ENCODE peak calls at places on chromosomes 13 and 19, in seven cellular contexts. One of them, this sample, is unnamed.
A peak's percentile ranks its signal among the peaks of the same experiment; 100 is the strongest.

GRCh38 chr13:23160241-23161175 is 20.3 kb upstream of the SGCG start:
- DNase-seq in nephron progenitor cell: peak; percentile 64
- DNase-seq in ELF-1: peak; percentile 58
- DNase-seq in T-cell: no peak
- DNase-seq in cardiac fibroblast: no peak
- DNase-seq in stimulated activated CD8-positive, alpha-beta memory T cell treated with anti-CD3 and anti-CD28 coated beads, Interleukin-2, amount 100 ng/mL, for 1 hour: no peak
- DNase-seq in posterior cingulate gyrus: no peak
- DNase-seq in this sample: peak; percentile 36

GRCh38 chr13:108566413-108567170 is 62.8 kb upstream of the MYO16 start:
- DNase-seq in nephron progenitor cell: no peak
- DNase-seq in ELF-1: no peak
- DNase-seq in T-cell: no peak
- DNase-seq in cardiac fibroblast: no peak
- DNase-seq in stimulated activated CD8-positive, alpha-beta memory T cell treated with anti-CD3 and anti-CD28 coated beads, Interleukin-2, amount 100 ng/mL, for 1 hour: no peak
- DNase-seq in posterior cingulate gyrus: no peak
- DNase-seq in this sample: no peak

GRCh38 chr13:59360108-59360507 is 803.6 kb downstream of the DIAPH3 start:
- DNase-seq in nephron progenitor cell: no peak
- DNase-seq in ELF-1: peak; percentile 67
- DNase-seq in T-cell: no peak
- DNase-seq in cardiac fibroblast: peak; percentile 33
- DNase-seq in stimulated activated CD8-positive, alpha-beta memory T cell treated with anti-CD3 and anti-CD28 coated beads, Interleukin-2, amount 100 ng/mL, for 1 hour: no peak
- DNase-seq in posterior cingulate gyrus: no peak
- DNase-seq in this sample: no peak

GRCh38 chr19:40907968-40908735 is 26.1 kb upstream of the CYP2A7 start:
- DNase-seq in nephron progenitor cell: peak; percentile 34
- DNase-seq in ELF-1: no peak
- DNase-seq in T-cell: peak; percentile 45
- DNase-seq in cardiac fibroblast: no peak
- DNase-seq in stimulated activated CD8-positive, alpha-beta memory T cell treated with anti-CD3 and anti-CD28 coated beads, Interleukin-2, amount 100 ng/mL, for 1 hour: peak; percentile 48
- DNase-seq in posterior cingulate gyrus: no peak
- DNase-seq in this sample: peak; percentile 72

GRCh38 chr13:99806671-99807070 is 164.9 kb downstream of the ZIC5 start:
- DNase-seq in nephron progenitor cell: no peak
- DNase-seq in ELF-1: no peak
- DNase-seq in T-cell: no peak
- DNase-seq in cardiac fibroblast: no peak
- DNase-seq in stimulated activated CD8-positive, alpha-beta memory T cell treated with anti-CD3 and anti-CD28 coated beads, Interleukin-2, amount 100 ng/mL, for 1 hour: no peak
- DNase-seq in posterior cingulate gyrus: no peak
- DNase-seq in this sample: no peak

GRCh38 chr13:25756916-25757315 is 294.9 kb downstream of the SHISA2 start:
- DNase-seq in nephron progenitor cell: no peak
- DNase-seq in ELF-1: no peak
- DNase-seq in T-cell: no peak
- DNase-seq in cardiac fibroblast: no peak
- DNase-seq in stimulated activated CD8-positive, alpha-beta memory T cell treated with anti-CD3 and anti-CD28 coated beads, Interleukin-2, amount 100 ng/mL, for 1 hour: no peak
- DNase-seq in posterior cingulate gyrus: no peak
- DNase-seq in this sample: no peak

GRCh38 chr13:29817604-29818378 is 32.6 kb downstream of the UBL3 start:
- DNase-seq in nephron progenitor cell: no peak
- DNase-seq in ELF-1: no peak
- DNase-seq in T-cell: no peak
- DNase-seq in cardiac fibroblast: peak; percentile 7
- DNase-seq in stimulated activated CD8-positive, alpha-beta memory T cell treated with anti-CD3 and anti-CD28 coated beads, Interleukin-2, amount 100 ng/mL, for 1 hour: no peak
- DNase-seq in posterior cingulate gyrus: no peak
- DNase-seq in this sample: no peak

GRCh38 chr19:3360494-3361383 is 5.6 kb upstream of the NFIC start:
- DNase-seq in nephron progenitor cell: peak; percentile 48
- DNase-seq in ELF-1: no peak
- DNase-seq in T-cell: peak; percentile 78
- DNase-seq in cardiac fibroblast: peak; percentile 51
- DNase-seq in stimulated activated CD8-positive, alpha-beta memory T cell treated with anti-CD3 and anti-CD28 coated beads, Interleukin-2, amount 100 ng/mL, for 1 hour: peak; percentile 55
- DNase-seq in posterior cingulate gyrus: peak; percentile 85
- DNase-seq in this sample: no peak

GRCh38 chr19:15280048-15280725 is 47.9 kb upstream of the EPHX3 start:
- DNase-seq in nephron progenitor cell: no peak
- DNase-seq in ELF-1: no peak
- DNase-seq in T-cell: no peak
- DNase-seq in cardiac fibroblast: no peak
- DNase-seq in stimulated activated CD8-positive, alpha-beta memory T cell treated with anti-CD3 and anti-CD28 coated beads, Interleukin-2, amount 100 ng/mL, for 1 hour: no peak
- DNase-seq in posterior cingulate gyrus: no peak
- DNase-seq in this sample: no peak

GRCh38 chr19:42140125-42140754 is 8.0 kb upstream of the POU2F2 start:
- DNase-seq in nephron progenitor cell: peak; percentile 94
- DNase-seq in ELF-1: peak; percentile 84
- DNase-seq in T-cell: peak; percentile 32
- DNase-seq in cardiac fibroblast: peak; percentile 74
- DNase-seq in stimulated activated CD8-positive, alpha-beta memory T cell treated with anti-CD3 and anti-CD28 coated beads, Interleukin-2, amount 100 ng/mL, for 1 hour: no peak
- DNase-seq in posterior cingulate gyrus: no peak
- DNase-seq in this sample: peak; percentile 91

GRCh38 chr19:16062789-16063188 is 13.5 kb upstream of the TPM4 start:
- DNase-seq in nephron progenitor cell: peak; percentile 67
- DNase-seq in ELF-1: peak; percentile 37
- DNase-seq in T-cell: peak; percentile 67
- DNase-seq in cardiac fibroblast: peak; percentile 61
- DNase-seq in stimulated activated CD8-positive, alpha-beta memory T cell treated with anti-CD3 and anti-CD28 coated beads, Interleukin-2, amount 100 ng/mL, for 1 hour: no peak
- DNase-seq in posterior cingulate gyrus: no peak
- DNase-seq in this sample: peak; percentile 84

GRCh38 chr19:18300930-18301717 is 19.7 kb upstream of the JUND start:
- DNase-seq in nephron progenitor cell: no peak
- DNase-seq in ELF-1: peak; percentile 73
- DNase-seq in T-cell: no peak
- DNase-seq in cardiac fibroblast: peak; percentile 80
- DNase-seq in stimulated activated CD8-positive, alpha-beta memory T cell treated with anti-CD3 and anti-CD28 coated beads, Interleukin-2, amount 100 ng/mL, for 1 hour: no peak
- DNase-seq in posterior cingulate gyrus: no peak
- DNase-seq in this sample: no peak

GRCh38 chr13:28609936-28610335 is 49.0 kb upstream of the POMP start:
- DNase-seq in nephron progenitor cell: no peak
- DNase-seq in ELF-1: no peak
- DNase-seq in T-cell: no peak
- DNase-seq in cardiac fibroblast: peak; percentile 56
- DNase-seq in stimulated activated CD8-positive, alpha-beta memory T cell treated with anti-CD3 and anti-CD28 coated beads, Interleukin-2, amount 100 ng/mL, for 1 hour: no peak
- DNase-seq in posterior cingulate gyrus: no peak
- DNase-seq in this sample: no peak

GRCh38 chr19:4007021-4007835 is at the start of gene PIAS4:
- DNase-seq in nephron progenitor cell: peak; percentile 95
- DNase-seq in ELF-1: peak; percentile 97
- DNase-seq in T-cell: peak; percentile 95
- DNase-seq in cardiac fibroblast: peak; percentile 91
- DNase-seq in stimulated activated CD8-positive, alpha-beta memory T cell treated with anti-CD3 and anti-CD28 coated beads, Interleukin-2, amount 100 ng/mL, for 1 hour: peak; percentile 91
- DNase-seq in posterior cingulate gyrus: peak; percentile 97
- DNase-seq in this sample: peak; percentile 95

GRCh38 chr13:23578411-23579071 is 8.3 kb downstream of the TNFRSF19 start:
- DNase-seq in nephron progenitor cell: peak; percentile 75
- DNase-seq in ELF-1: peak; percentile 84
- DNase-seq in T-cell: peak; percentile 63
- DNase-seq in cardiac fibroblast: peak; percentile 72
- DNase-seq in stimulated activated CD8-positive, alpha-beta memory T cell treated with anti-CD3 and anti-CD28 coated beads, Interleukin-2, amount 100 ng/mL, for 1 hour: peak; percentile 29
- DNase-seq in posterior cingulate gyrus: peak; percentile 61
- DNase-seq in this sample: peak; percentile 75

GRCh38 chr13:46113596-46113995 is 8.8 kb upstream of the CPB2 start:
- DNase-seq in nephron progenitor cell: no peak
- DNase-seq in ELF-1: no peak
- DNase-seq in T-cell: no peak
- DNase-seq in cardiac fibroblast: peak; percentile 9
- DNase-seq in stimulated activated CD8-positive, alpha-beta memory T cell treated with anti-CD3 and anti-CD28 coated beads, Interleukin-2, amount 100 ng/mL, for 1 hour: no peak
- DNase-seq in posterior cingulate gyrus: no peak
- DNase-seq in this sample: no peak

GRCh38 chr19:48169585-48169973 is 565 bp downstream of the LIG1 start:
- DNase-seq in nephron progenitor cell: peak; percentile 90
- DNase-seq in ELF-1: peak; percentile 58
- DNase-seq in T-cell: peak; percentile 92
- DNase-seq in cardiac fibroblast: peak; percentile 77
- DNase-seq in stimulated activated CD8-positive, alpha-beta memory T cell treated with anti-CD3 and anti-CD28 coated beads, Interleukin-2, amount 100 ng/mL, for 1 hour: peak; percentile 91
- DNase-seq in posterior cingulate gyrus: peak; percentile 29
- DNase-seq in this sample: peak; percentile 93

GRCh38 chr19:7870571-7871279 is 3.5 kb downstream of the PRR36 start:
- DNase-seq in nephron progenitor cell: peak; percentile 84
- DNase-seq in ELF-1: peak; percentile 93
- DNase-seq in T-cell: peak; percentile 63
- DNase-seq in cardiac fibroblast: peak; percentile 51
- DNase-seq in stimulated activated CD8-positive, alpha-beta memory T cell treated with anti-CD3 and anti-CD28 coated beads, Interleukin-2, amount 100 ng/mL, for 1 hour: no peak
- DNase-seq in posterior cingulate gyrus: no peak
- DNase-seq in this sample: peak; percentile 95

GRCh38 chr19:23515551-23515950 is 120.3 kb upstream of the ZNF91 start:
- DNase-seq in nephron progenitor cell: no peak
- DNase-seq in ELF-1: no peak
- DNase-seq in T-cell: no peak
- DNase-seq in cardiac fibroblast: no peak
- DNase-seq in stimulated activated CD8-positive, alpha-beta memory T cell treated with anti-CD3 and anti-CD28 coated beads, Interleukin-2, amount 100 ng/mL, for 1 hour: no peak
- DNase-seq in posterior cingulate gyrus: no peak
- DNase-seq in this sample: no peak

GRCh38 chr19:33302974-33303790 is 848 bp upstream of the CEBPA start:
- DNase-seq in nephron progenitor cell: peak; percentile 70
- DNase-seq in ELF-1: peak; percentile 69
- DNase-seq in T-cell: no peak
- DNase-seq in cardiac fibroblast: peak; percentile 55
- DNase-seq in stimulated activated CD8-positive, alpha-beta memory T cell treated with anti-CD3 and anti-CD28 coated beads, Interleukin-2, amount 100 ng/mL, for 1 hour: no peak
- DNase-seq in posterior cingulate gyrus: peak; percentile 40
- DNase-seq in this sample: peak; percentile 61

GRCh38 chr13:24032252-24032651 is 128.3 kb upstream of the SPATA13 start:
- DNase-seq in nephron progenitor cell: no peak
- DNase-seq in ELF-1: no peak
- DNase-seq in T-cell: no peak
- DNase-seq in cardiac fibroblast: peak; percentile 83
- DNase-seq in stimulated activated CD8-positive, alpha-beta memory T cell treated with anti-CD3 and anti-CD28 coated beads, Interleukin-2, amount 100 ng/mL, for 1 hour: no peak
- DNase-seq in posterior cingulate gyrus: no peak
- DNase-seq in this sample: no peak

GRCh38 chr19:18832331-18833140 is 777 bp downstream of the UPF1 start:
- DNase-seq in nephron progenitor cell: peak; percentile 46
- DNase-seq in ELF-1: peak; percentile 48
- DNase-seq in T-cell: no peak
- DNase-seq in cardiac fibroblast: peak; percentile 25
- DNase-seq in stimulated activated CD8-positive, alpha-beta memory T cell treated with anti-CD3 and anti-CD28 coated beads, Interleukin-2, amount 100 ng/mL, for 1 hour: no peak
- DNase-seq in posterior cingulate gyrus: no peak
- DNase-seq in this sample: peak; percentile 58

GRCh38 chr13:51781246-51782022 is 22.5 kb downstream of the DHRS12 start:
- DNase-seq in nephron progenitor cell: no peak
- DNase-seq in ELF-1: no peak
- DNase-seq in T-cell: no peak
- DNase-seq in cardiac fibroblast: peak; percentile 46
- DNase-seq in stimulated activated CD8-positive, alpha-beta memory T cell treated with anti-CD3 and anti-CD28 coated beads, Interleukin-2, amount 100 ng/mL, for 1 hour: no peak
- DNase-seq in posterior cingulate gyrus: no peak
- DNase-seq in this sample: peak; percentile 56

GRCh38 chr19:16571689-16572331 is 405 bp downstream of the SLC35E1 start:
- DNase-seq in nephron progenitor cell: no peak
- DNase-seq in ELF-1: peak; percentile 46
- DNase-seq in T-cell: no peak
- DNase-seq in cardiac fibroblast: no peak
- DNase-seq in stimulated activated CD8-positive, alpha-beta memory T cell treated with anti-CD3 and anti-CD28 coated beads, Interleukin-2, amount 100 ng/mL, for 1 hour: no peak
- DNase-seq in posterior cingulate gyrus: no peak
- DNase-seq in this sample: peak; percentile 42

GRCh38 chr13:106354961-106355360 is 180.5 kb downstream of the EFNB2 start:
- DNase-seq in nephron progenitor cell: no peak
- DNase-seq in ELF-1: no peak
- DNase-seq in T-cell: no peak
- DNase-seq in cardiac fibroblast: no peak
- DNase-seq in stimulated activated CD8-positive, alpha-beta memory T cell treated with anti-CD3 and anti-CD28 coated beads, Interleukin-2, amount 100 ng/mL, for 1 hour: no peak
- DNase-seq in posterior cingulate gyrus: no peak
- DNase-seq in this sample: no peak

GRCh38 chr19:43572172-43572588 is 3.1 kb downstream of the XRCC1 start:
- DNase-seq in nephron progenitor cell: no peak
- DNase-seq in ELF-1: no peak
- DNase-seq in T-cell: no peak
- DNase-seq in cardiac fibroblast: no peak
- DNase-seq in stimulated activated CD8-positive, alpha-beta memory T cell treated with anti-CD3 and anti-CD28 coated beads, Interleukin-2, amount 100 ng/mL, for 1 hour: no peak
- DNase-seq in posterior cingulate gyrus: no peak
- DNase-seq in this sample: no peak

GRCh38 chr13:49610176-49610575 is 18.1 kb upstream of the ARL11 start:
- DNase-seq in nephron progenitor cell: no peak
- DNase-seq in ELF-1: no peak
- DNase-seq in T-cell: no peak
- DNase-seq in cardiac fibroblast: no peak
- DNase-seq in stimulated activated CD8-positive, alpha-beta memory T cell treated with anti-CD3 and anti-CD28 coated beads, Interleukin-2, amount 100 ng/mL, for 1 hour: no peak
- DNase-seq in posterior cingulate gyrus: no peak
- DNase-seq in this sample: no peak

GRCh38 chr19:47228937-47229673 is 1.9 kb downstream of the BBC3 start:
- DNase-seq in nephron progenitor cell: no peak
- DNase-seq in ELF-1: peak; percentile 54
- DNase-seq in T-cell: peak; percentile 42
- DNase-seq in cardiac fibroblast: peak; percentile 39
- DNase-seq in stimulated activated CD8-positive, alpha-beta memory T cell treated with anti-CD3 and anti-CD28 coated beads, Interleukin-2, amount 100 ng/mL, for 1 hour: no peak
- DNase-seq in posterior cingulate gyrus: no peak
- DNase-seq in this sample: no peak

GRCh38 chr13:106433066-106433465 is 102.4 kb downstream of the EFNB2 start:
- DNase-seq in nephron progenitor cell: no peak
- DNase-seq in ELF-1: peak; percentile 65
- DNase-seq in T-cell: no peak
- DNase-seq in cardiac fibroblast: peak; percentile 8
- DNase-seq in stimulated activated CD8-positive, alpha-beta memory T cell treated with anti-CD3 and anti-CD28 coated beads, Interleukin-2, amount 100 ng/mL, for 1 hour: no peak
- DNase-seq in posterior cingulate gyrus: no peak
- DNase-seq in this sample: no peak

GRCh38 chr19:36257512-36257876 is 42.6 kb downstream of the ZNF146 start:
- DNase-seq in nephron progenitor cell: peak; percentile 71
- DNase-seq in ELF-1: peak; percentile 86
- DNase-seq in T-cell: no peak
- DNase-seq in cardiac fibroblast: no peak
- DNase-seq in stimulated activated CD8-positive, alpha-beta memory T cell treated with anti-CD3 and anti-CD28 coated beads, Interleukin-2, amount 100 ng/mL, for 1 hour: no peak
- DNase-seq in posterior cingulate gyrus: peak; percentile 64
- DNase-seq in this sample: peak; percentile 48